ENCODE peak calls at places on chromosomes 12 and 14, in ten cellular contexts. One of them, this sample, is unnamed.

GRCh38 chr12:12985817-12986408 is 14.2 kb downstream of the HEBP1 start:
- DNase-seq in AG10803: no peak
- DNase-seq in upper lobe of right lung: no peak
- DNase-seq in IMR-90: peak; percentile 17
- DNase-seq in NT2/D1: peak; percentile 89
- DNase-seq in brain microvascular endothelial cell: peak; percentile 37
- DNase-seq in H7: peak; percentile 51
- DNase-seq in GM12878: no peak
- DNase-seq in psoas muscle: no peak
- DNase-seq in astrocyte: no peak
- DNase-seq in this sample: no peak

GRCh38 chr14:51095854-51096823 is 1.2 kb upstream of the TRIM9 start:
- DNase-seq in upper lobe of right lung: no peak
- DNase-seq in astrocyte: peak; percentile 46
- DNase-seq in brain microvascular endothelial cell: peak; percentile 54
- DNase-seq in NT2/D1: no peak
- DNase-seq in AG10803: peak; percentile 28
- DNase-seq in GM12878: no peak
- DNase-seq in H7: no peak
- DNase-seq in psoas muscle: peak; percentile 66
- DNase-seq in IMR-90: peak; percentile 35
- DNase-seq in this sample: no peak

GRCh38 chr14:95562892-95563685 is 28.2 kb downstream of the GLRX5 start:
- DNase-seq in NT2/D1: no peak
- DNase-seq in H7: no peak
- DNase-seq in IMR-90: peak; percentile 16
- DNase-seq in psoas muscle: no peak
- DNase-seq in GM12878: no peak
- DNase-seq in brain microvascular endothelial cell: peak; percentile 32
- DNase-seq in AG10803: peak; percentile 15
- DNase-seq in astrocyte: peak; percentile 4
- DNase-seq in upper lobe of right lung: peak; percentile 72
- DNase-seq in this sample: no peak

GRCh38 chr12:80792861-80793260 is 76.1 kb downstream of the MYF5 start:
- DNase-seq in H7: no peak
- DNase-seq in IMR-90: peak; percentile 56
- DNase-seq in AG10803: no peak
- DNase-seq in NT2/D1: no peak
- DNase-seq in astrocyte: no peak
- DNase-seq in psoas muscle: no peak
- DNase-seq in upper lobe of right lung: no peak
- DNase-seq in brain microvascular endothelial cell: no peak
- DNase-seq in GM12878: no peak
- DNase-seq in this sample: no peak

GRCh38 chr12:28149279-28149678 is 41.0 kb upstream of the CCDC91 start:
- DNase-seq in brain microvascular endothelial cell: no peak
- DNase-seq in IMR-90: no peak
- DNase-seq in upper lobe of right lung: no peak
- DNase-seq in psoas muscle: no peak
- DNase-seq in AG10803: no peak
- DNase-seq in astrocyte: no peak
- DNase-seq in NT2/D1: no peak
- DNase-seq in H7: no peak
- DNase-seq in GM12878: no peak
- DNase-seq in this sample: no peak

GRCh38 chr14:65922166-65922565 is 509.6 kb downstream of the FUT8 start:
- DNase-seq in GM12878: no peak
- DNase-seq in astrocyte: no peak
- DNase-seq in psoas muscle: no peak
- DNase-seq in IMR-90: no peak
- DNase-seq in H7: no peak
- DNase-seq in NT2/D1: no peak
- DNase-seq in upper lobe of right lung: no peak
- DNase-seq in brain microvascular endothelial cell: no peak
- DNase-seq in AG10803: peak; percentile 75
- DNase-seq in this sample: no peak

GRCh38 chr12:92393504-92393903 is 247.9 kb upstream of the BTG1 start:
- DNase-seq in psoas muscle: no peak
- DNase-seq in AG10803: no peak
- DNase-seq in astrocyte: no peak
- DNase-seq in IMR-90: no peak
- DNase-seq in NT2/D1: peak; percentile 5
- DNase-seq in H7: no peak
- DNase-seq in brain microvascular endothelial cell: no peak
- DNase-seq in GM12878: no peak
- DNase-seq in upper lobe of right lung: no peak
- DNase-seq in this sample: no peak

GRCh38 chr12:3200032-3200617 is 122.9 kb downstream of the TSPAN9 start:
- DNase-seq in H7: peak; percentile 100
- DNase-seq in NT2/D1: peak; percentile 99
- DNase-seq in psoas muscle: peak; percentile 74
- DNase-seq in upper lobe of right lung: peak; percentile 72
- DNase-seq in IMR-90: peak; percentile 65
- DNase-seq in GM12878: no peak
- DNase-seq in astrocyte: peak; percentile 35
- DNase-seq in brain microvascular endothelial cell: peak; percentile 43
- DNase-seq in AG10803: peak; percentile 26
- DNase-seq in this sample: no peak

GRCh38 chr14:97315790-97316189 is 518.6 kb downstream of the VRK1 start:
- DNase-seq in IMR-90: no peak
- DNase-seq in GM12878: no peak
- DNase-seq in NT2/D1: no peak
- DNase-seq in upper lobe of right lung: no peak
- DNase-seq in AG10803: no peak
- DNase-seq in psoas muscle: no peak
- DNase-seq in astrocyte: no peak
- DNase-seq in H7: no peak
- DNase-seq in brain microvascular endothelial cell: no peak
- DNase-seq in this sample: no peak

GRCh38 chr14:30620178-30620577 is 1.9 kb upstream of the SCFD1 start:
- DNase-seq in H7: no peak
- DNase-seq in IMR-90: peak; percentile 73
- DNase-seq in brain microvascular endothelial cell: peak; percentile 52
- DNase-seq in psoas muscle: no peak
- DNase-seq in upper lobe of right lung: no peak
- DNase-seq in AG10803: peak; percentile 51
- DNase-seq in NT2/D1: no peak
- DNase-seq in astrocyte: peak; percentile 61
- DNase-seq in GM12878: peak; percentile 43
- DNase-seq in this sample: peak; percentile 29

GRCh38 chr12:131803995-131804521 is 24.1 kb upstream of the MMP17 start:
- DNase-seq in GM12878: no peak
- DNase-seq in AG10803: peak; percentile 75
- DNase-seq in psoas muscle: no peak
- DNase-seq in brain microvascular endothelial cell: peak; percentile 18
- DNase-seq in NT2/D1: no peak
- DNase-seq in upper lobe of right lung: no peak
- DNase-seq in astrocyte: peak; percentile 66
- DNase-seq in H7: no peak
- DNase-seq in IMR-90: peak; percentile 60
- DNase-seq in this sample: no peak

GRCh38 chr14:61065671-61066070 is 84.6 kb downstream of the SLC38A6 start:
- DNase-seq in IMR-90: no peak
- DNase-seq in NT2/D1: no peak
- DNase-seq in psoas muscle: no peak
- DNase-seq in AG10803: no peak
- DNase-seq in H7: no peak
- DNase-seq in GM12878: no peak
- DNase-seq in brain microvascular endothelial cell: no peak
- DNase-seq in astrocyte: no peak
- DNase-seq in upper lobe of right lung: no peak
- DNase-seq in this sample: no peak

GRCh38 chr14:103382375-103382774 is 2.8 kb upstream of the MARK3 start:
- DNase-seq in NT2/D1: no peak
- DNase-seq in brain microvascular endothelial cell: peak; percentile 39
- DNase-seq in GM12878: no peak
- DNase-seq in AG10803: peak; percentile 82
- DNase-seq in H7: no peak
- DNase-seq in astrocyte: peak; percentile 71
- DNase-seq in IMR-90: peak; percentile 71
- DNase-seq in upper lobe of right lung: no peak
- DNase-seq in psoas muscle: no peak
- DNase-seq in this sample: no peak

GRCh38 chr12:66819587-66819986 is 140.7 kb upstream of the GRIP1 start:
- DNase-seq in NT2/D1: no peak
- DNase-seq in AG10803: no peak
- DNase-seq in IMR-90: no peak
- DNase-seq in psoas muscle: no peak
- DNase-seq in brain microvascular endothelial cell: no peak
- DNase-seq in astrocyte: no peak
- DNase-seq in upper lobe of right lung: no peak
- DNase-seq in H7: no peak
- DNase-seq in GM12878: no peak
- DNase-seq in this sample: no peak

GRCh38 chr12:55712154-55712553 is 3.7 kb upstream of the BLOC1S1 start:
- DNase-seq in astrocyte: no peak
- DNase-seq in GM12878: no peak
- DNase-seq in AG10803: no peak
- DNase-seq in IMR-90: no peak
- DNase-seq in H7: no peak
- DNase-seq in psoas muscle: peak; percentile 61
- DNase-seq in upper lobe of right lung: no peak
- DNase-seq in brain microvascular endothelial cell: no peak
- DNase-seq in NT2/D1: no peak
- DNase-seq in this sample: no peak
- H3K4me3 ChIP-seq in astrocyte: no peak overlapping the region
- H3K4me3 ChIP-seq in GM12878: no peak overlapping the region
- H3K4me3 ChIP-seq in AG10803: no peak overlapping the region
- H3K4me3 ChIP-seq in IMR-90: no peak overlapping the region
- H3K4me3 ChIP-seq in H7: no peak overlapping the region
- H3K4me3 ChIP-seq in psoas muscle: peak overlapping the region; percentile 85
- H3K4me3 ChIP-seq in upper lobe of right lung: no peak overlapping the region
- H3K4me3 ChIP-seq in brain microvascular endothelial cell: no peak overlapping the region
- H3K4me3 ChIP-seq in NT2/D1: no peak overlapping the region
- H3K4me3 ChIP-seq in this sample: no peak overlapping the region

DNA sequence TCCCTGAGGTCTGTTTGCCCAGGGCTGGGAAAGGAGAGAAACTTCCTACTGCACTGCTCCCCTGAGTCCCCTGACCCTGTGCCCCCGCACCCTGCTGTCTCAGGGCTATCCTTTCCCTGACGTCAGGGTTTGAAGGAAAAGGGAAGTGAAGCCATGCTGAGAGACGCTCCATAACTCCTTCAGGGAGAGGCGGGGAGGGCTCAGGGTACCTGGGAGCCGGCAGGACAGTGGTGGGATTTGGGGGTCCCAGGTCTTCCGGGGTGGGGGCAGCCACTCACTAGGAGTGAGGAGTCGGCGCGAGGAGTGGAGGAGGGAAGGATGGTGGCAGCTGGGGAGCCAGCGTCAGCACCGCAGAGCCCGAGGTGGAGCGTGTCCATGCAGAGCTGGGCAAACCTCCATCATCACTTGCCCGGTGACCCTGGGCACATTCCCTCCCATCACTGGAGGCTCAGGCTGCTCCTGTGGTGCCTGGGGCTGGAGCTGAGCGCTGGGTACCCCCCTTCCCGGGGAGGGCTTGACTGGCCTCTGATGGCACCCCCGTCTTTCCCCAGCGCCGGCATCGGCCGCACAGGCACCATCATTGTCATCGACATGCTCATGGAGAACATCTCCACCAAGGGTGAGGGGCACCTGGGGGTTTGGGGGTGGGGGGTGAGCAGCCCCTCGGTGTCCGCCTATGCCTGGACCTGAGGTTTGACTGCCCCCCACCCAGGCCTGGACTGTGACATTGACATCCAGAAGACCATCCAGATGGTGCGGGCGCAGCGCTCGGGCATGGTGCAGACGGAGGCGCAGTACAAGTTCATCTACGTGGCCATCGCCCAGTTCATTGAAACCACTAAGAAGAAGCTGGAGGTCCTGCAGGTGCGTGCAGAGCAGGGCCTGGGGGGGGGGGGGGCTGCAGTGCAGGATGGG is 8.5 kb downstream of the PTPN6 start:
- DNase-seq in GM12878: no peak
- DNase-seq in upper lobe of right lung: peak; percentile 76
- DNase-seq in astrocyte: no peak
- DNase-seq in NT2/D1: no peak
- DNase-seq in psoas muscle: peak; percentile 63
- DNase-seq in H7: peak; percentile 43
- DNase-seq in AG10803: no peak
- DNase-seq in IMR-90: no peak
- DNase-seq in brain microvascular endothelial cell: no peak
- DNase-seq in this sample: no peak
- H3K4me3 ChIP-seq in GM12878: peak overlapping the region; percentile 95
- H3K4me3 ChIP-seq in upper lobe of right lung: peak overlapping the region; percentile 8
- H3K4me3 ChIP-seq in astrocyte: no peak overlapping the region
- H3K4me3 ChIP-seq in NT2/D1: no peak overlapping the region
- H3K4me3 ChIP-seq in psoas muscle: no peak overlapping the region
- H3K4me3 ChIP-seq in H7: no peak overlapping the region
- H3K4me3 ChIP-seq in AG10803: no peak overlapping the region
- H3K4me3 ChIP-seq in IMR-90: no peak overlapping the region
- H3K4me3 ChIP-seq in brain microvascular endothelial cell: no peak overlapping the region
- H3K4me3 ChIP-seq in this sample: peak overlapping the region; percentile 49

DNA sequence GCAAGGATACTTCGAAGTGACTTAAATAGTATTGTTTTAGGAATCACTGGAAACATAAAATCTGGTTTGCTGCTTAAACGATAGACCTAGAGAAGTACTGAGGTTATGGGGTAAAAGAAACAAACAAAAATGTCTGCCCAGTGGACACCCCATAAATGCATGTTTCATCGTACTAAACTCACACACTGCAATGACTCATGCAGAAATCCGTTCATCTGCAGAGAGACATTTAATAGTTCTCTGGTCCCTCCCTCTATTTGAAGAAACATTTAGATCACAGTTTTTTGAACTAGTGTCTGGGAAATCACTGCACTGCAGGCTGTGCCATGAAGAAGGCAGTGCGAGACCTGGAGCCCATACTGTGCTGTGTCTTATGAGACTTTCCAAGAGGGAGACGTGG is 25.5 kb downstream of the SLC17A8 start:
- DNase-seq in NT2/D1: no peak
- DNase-seq in brain microvascular endothelial cell: no peak
- DNase-seq in psoas muscle: no peak
- DNase-seq in upper lobe of right lung: no peak
- DNase-seq in GM12878: no peak
- DNase-seq in IMR-90: no peak
- DNase-seq in astrocyte: no peak
- DNase-seq in H7: no peak
- DNase-seq in AG10803: no peak
- DNase-seq in this sample: no peak
- H3K4me3 ChIP-seq in NT2/D1: no peak overlapping the region
- H3K4me3 ChIP-seq in brain microvascular endothelial cell: no peak overlapping the region
- H3K4me3 ChIP-seq in psoas muscle: no peak overlapping the region
- H3K4me3 ChIP-seq in upper lobe of right lung: no peak overlapping the region
- H3K4me3 ChIP-seq in GM12878: no peak overlapping the region
- H3K4me3 ChIP-seq in IMR-90: no peak overlapping the region
- H3K4me3 ChIP-seq in astrocyte: no peak overlapping the region
- H3K4me3 ChIP-seq in H7: no peak overlapping the region
- H3K4me3 ChIP-seq in AG10803: no peak overlapping the region
- H3K4me3 ChIP-seq in this sample: no peak overlapping the region

GRCh38 chr14:58749066-58749669 is 111.4 kb downstream of the DACT1 start:
- DNase-seq in upper lobe of right lung: no peak
- DNase-seq in IMR-90: peak; percentile 98
- DNase-seq in GM12878: peak; percentile 86
- DNase-seq in NT2/D1: no peak
- DNase-seq in H7: no peak
- DNase-seq in brain microvascular endothelial cell: peak; percentile 85
- DNase-seq in psoas muscle: no peak
- DNase-seq in astrocyte: peak; percentile 99
- DNase-seq in AG10803: peak; percentile 90
- DNase-seq in this sample: peak; percentile 29
- H3K4me3 ChIP-seq in upper lobe of right lung: no peak overlapping the region
- H3K4me3 ChIP-seq in IMR-90: no peak overlapping the region
- H3K4me3 ChIP-seq in GM12878: no peak overlapping the region
- H3K4me3 ChIP-seq in NT2/D1: no peak overlapping the region
- H3K4me3 ChIP-seq in H7: no peak overlapping the region
- H3K4me3 ChIP-seq in brain microvascular endothelial cell: no peak overlapping the region
- H3K4me3 ChIP-seq in psoas muscle: no peak overlapping the region
- H3K4me3 ChIP-seq in astrocyte: no peak overlapping the region
- H3K4me3 ChIP-seq in AG10803: no peak overlapping the region
- H3K4me3 ChIP-seq in this sample: no peak overlapping the region